ENCODE peak calls at places on chromosome 18, in nine cellular contexts. B is A549, P is HCT116, Q is Panc1, C is K562, R is HepG2, O is SK-N-SH, E is HL-60, J is GM12878. L is an unnamed sample.

GRCh38 chr18:40911041-40911440 is 1044.0 kb upstream of the PIK3C3 start:
- DNase-seq in Q (no peak), C (no peak), R (no peak), J (no peak), P (no peak), O (no peak), E (no peak), B (no peak), L (no peak)

GRCh38 chr18:43271593-43272432 is 5.5 kb downstream of the SYT4 start:
- DNase-seq in P (peak), Q (peak), E (peak), R (peak), B (peak), C (peak), O (peak), J (no peak), L (peak)

GRCh38 chr18:57249109-57249508 is 102.2 kb downstream of the BOD1L2 start:
- DNase-seq in B (no peak), J (no peak), E (no peak), O (no peak), R (no peak), P (no peak), Q (no peak), C (no peak), L (no peak)

GRCh38 chr18:79332601-79333000 is 63.1 kb upstream of the NFATC1 start:
- DNase-seq in P (no peak), R (no peak), C (no peak), O (no peak), E (no peak), B (no peak), Q (no peak), J (no peak), L (peak)

GRCh38 chr18:31399336-31400032 is 22.9 kb downstream of the DSG4 start:
- DNase-seq in O (no peak), E (peak), C (no peak), Q (no peak), P (peak), J (no peak), B (no peak), R (peak), L (no peak)

GRCh38 chr18:55432307-55433040 is 155.5 kb downstream of the TCF4 start:
- DNase-seq in E (no peak), J (no peak), P (no peak), Q (no peak), O (no peak), R (no peak), B (no peak), C (peak), L (no peak)

GRCh38 chr18:46071615-46071893 is 506 bp downstream of the PSTPIP2 start:
- DNase-seq in O (no peak), P (no peak), R (no peak), Q (no peak), J (no peak), E (peak), B (no peak), C (no peak), L (peak)

GRCh38 chr18:44691148-44691925 is 10.6 kb downstream of the SETBP1 start:
- DNase-seq in R (no peak), Q (no peak), J (no peak), B (no peak), C (no peak), O (no peak), P (no peak), E (no peak), L (no peak)

GRCh38 chr18:74456409-74457042 is 582 bp downstream of the DIPK1C start:
- DNase-seq in R (no peak), Q (no peak), B (no peak), J (no peak), P (no peak), O (no peak), E (no peak), C (no peak), L (peak)

GRCh38 chr18:46310258-46310657 is 206.1 kb downstream of the HAUS1 start:
- DNase-seq in O (no peak), B (no peak), R (no peak), J (no peak), P (no peak), Q (no peak), C (no peak), E (no peak), L (no peak)

GRCh38 chr18:48163184-48164095 is 233.0 kb upstream of the SMAD2 start:
- DNase-seq in B (no peak), E (no peak), J (no peak), P (no peak), O (no peak), Q (no peak), R (no peak), C (no peak), L (no peak)

GRCh38 chr18:48079885-48080284 is 149.4 kb upstream of the SMAD2 start:
- DNase-seq in R (no peak), O (no peak), E (no peak), C (no peak), J (no peak), P (no peak), Q (no peak), B (no peak), L (no peak)

GRCh38 chr18:68147728-68148127 is 567.2 kb downstream of the TMX3 start:
- DNase-seq in Q (no peak), O (no peak), J (no peak), R (no peak), P (no peak), B (no peak), C (no peak), E (no peak), L (no peak)

GRCh38 chr18:73768043-73768442 is 379.6 kb downstream of the FBXO15 start:
- DNase-seq in B (no peak), J (no peak), C (no peak), R (no peak), P (no peak), E (peak), O (no peak), Q (no peak), L (no peak)

GRCh38 chr18:35604369-35604768 is 22.8 kb downstream of the GALNT1 start:
- DNase-seq in O (no peak), Q (no peak), R (no peak), C (no peak), J (no peak), B (no peak), P (no peak), E (no peak), L (no peak)

GRCh38 chr18:13398631-13399030 is 180.1 kb downstream of the LDLRAD4 start:
- DNase-seq in J (no peak), Q (no peak), C (no peak), R (no peak), P (no peak), E (no peak), B (no peak), O (no peak), L (no peak)

GRCh38 chr18:35862115-35862640 is 110.3 kb upstream of the RMP24 start:
- DNase-seq in E (peak), J (no peak), B (no peak), P (no peak), O (no peak), Q (no peak), R (no peak), C (no peak), L (peak)

GRCh38 chr18:73431620-73432019 is 563.8 kb upstream of the NETO1 start:
- DNase-seq in Q (no peak), E (no peak), P (no peak), C (no peak), O (no peak), R (no peak), B (no peak), J (no peak), L (peak)

GRCh38 chr18:48804856-48805610 is 145.7 kb downstream of the SMAD7 start:
- DNase-seq in C (no peak), B (no peak), Q (no peak), O (no peak), P (no peak), E (no peak), R (no peak), J (no peak), L (no peak)

GRCh38 chr18:35282353-35282752 is 7.7 kb downstream of the ZSCAN30 start:
- DNase-seq in J (no peak), E (no peak), C (no peak), P (no peak), R (peak), Q (peak), B (no peak), O (no peak), L (no peak)

GRCh38 chr18:10228380-10228779 is 226.1 kb upstream of the APCDD1 start:
- DNase-seq in Q (no peak), J (no peak), B (no peak), O (no peak), R (no peak), E (no peak), C (no peak), P (no peak), L (no peak)

GRCh38 chr18:74116628-74117554 is 30.7 kb downstream of the FBXO15 start:
- DNase-seq in Q (peak), C (no peak), R (peak), E (peak), P (peak), J (no peak), O (no peak), B (peak), L (peak)

GRCh38 chr18:9826666-9827065 is 59.1 kb upstream of the TXNDC2 start:
- DNase-seq in E (no peak), O (no peak), J (no peak), P (no peak), R (no peak), B (no peak), C (no peak), Q (no peak), L (no peak)

GRCh38 chr18:73270919-73271318 is 403.1 kb upstream of the NETO1 start:
- DNase-seq in P (no peak), C (no peak), J (no peak), E (no peak), Q (no peak), B (peak), R (no peak), O (no peak), L (no peak)

DNA sequence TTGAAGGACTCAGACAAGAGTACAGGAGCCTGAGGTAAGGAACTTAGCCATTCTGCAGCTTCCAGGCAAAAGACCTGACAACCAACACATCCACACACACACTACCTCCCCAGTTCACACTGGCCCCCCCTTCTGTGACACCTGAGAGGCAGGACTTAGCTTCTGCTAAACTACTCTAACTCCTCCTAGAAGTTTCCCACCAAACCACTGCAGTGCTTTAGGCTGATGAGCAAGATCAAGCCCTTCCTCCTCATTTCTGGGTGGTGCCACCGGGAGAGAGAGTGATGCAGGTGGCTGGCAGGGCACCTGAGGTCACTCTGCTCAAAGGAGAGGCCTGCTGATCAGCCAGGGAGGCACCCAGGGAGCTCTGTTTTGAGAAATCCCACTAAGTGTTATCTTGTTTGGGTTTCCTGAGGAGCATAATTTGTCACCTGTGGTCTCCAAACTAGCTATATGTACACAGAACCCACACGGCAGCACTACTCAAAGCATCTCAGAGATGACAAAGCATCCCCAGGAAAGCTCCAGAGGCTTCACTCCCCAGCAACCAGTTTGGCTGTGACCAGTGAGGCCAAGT is 188.4 kb downstream of the MYO5B start:
- DNase-seq in C (no peak), Q (no peak), E (no peak), B (no peak), R (no peak), P (no peak), O (no peak), J (no peak), L (no peak)
- TF ChIP-seq REST in C (no peak), Q (no peak), E (no peak), B (no peak), R (no peak), P (no peak), O (no peak), J (no peak), L (no peak)

DNA sequence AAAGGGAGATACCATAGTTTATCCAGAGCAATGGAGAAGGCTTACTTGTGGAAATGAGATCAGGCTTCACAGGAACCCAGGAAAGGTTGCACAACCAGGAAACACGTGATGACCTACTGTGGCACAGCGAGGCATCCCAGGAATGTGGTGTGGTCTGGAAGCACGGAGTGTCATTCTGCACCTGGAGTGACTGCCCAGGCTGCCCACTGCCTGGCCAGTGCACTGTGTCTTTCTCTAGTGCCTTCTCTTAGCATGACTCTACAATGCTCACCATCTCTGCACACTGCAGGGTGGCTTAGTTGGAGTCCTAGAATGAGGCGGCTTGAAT is 48.9 kb downstream of the CHST9 start:
- DNase-seq in J (no peak), C (no peak), E (no peak), P (no peak), R (peak), B (peak), Q (no peak), O (no peak), L (peak)
- TF ChIP-seq REST in J (no peak), C (no peak), E (no peak), P (no peak), R (no peak), B (no peak), Q (no peak), O (no peak), L (no peak)

DNA sequence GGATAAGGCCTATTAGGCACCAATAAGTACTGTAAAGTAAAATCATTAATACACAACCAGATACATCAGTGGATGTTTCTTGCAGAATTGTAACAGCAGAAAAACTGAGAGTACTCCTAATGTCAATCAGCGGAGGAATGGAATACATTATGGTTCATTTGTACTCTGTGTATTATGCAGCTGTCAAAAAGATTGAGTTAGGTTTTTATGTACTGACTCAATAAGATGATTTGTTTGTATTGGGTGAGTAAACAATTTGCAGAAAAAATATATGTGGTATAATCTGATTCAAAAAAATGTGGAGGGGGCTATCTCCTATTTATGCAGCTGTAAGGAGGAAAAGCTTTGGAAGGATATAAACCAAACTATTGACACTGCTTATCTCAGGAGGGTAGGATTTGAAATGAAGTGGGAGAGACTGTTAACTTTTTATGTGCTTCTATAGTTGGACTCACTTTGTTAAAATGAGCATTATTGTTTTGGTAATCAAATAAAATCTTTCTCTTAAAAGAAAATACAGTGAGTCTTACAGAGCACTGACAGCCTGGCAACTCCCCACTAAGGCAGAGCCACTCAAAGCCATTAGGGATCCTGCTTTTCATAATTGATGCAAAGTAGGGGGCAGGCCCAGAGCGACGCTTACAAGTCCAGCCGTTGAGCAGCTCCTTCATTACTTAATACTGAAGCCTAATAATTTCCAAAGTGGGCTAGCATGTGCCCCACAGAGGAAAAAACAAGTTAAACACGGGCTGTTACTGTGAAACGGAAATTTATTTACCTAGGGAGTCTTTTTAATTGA is 168.8 kb downstream of the PHLPP1 start:
- DNase-seq in B (no peak), P (no peak), C (no peak), J (no peak), O (no peak), E (no peak), R (no peak), Q (no peak), L (peak)
- TF ChIP-seq REST in B (no peak), P (no peak), C (no peak), J (no peak), O (no peak), E (no peak), R (no peak), Q (no peak), L (no peak)

GRCh38 chr18:3544537-3544936 is 94.6 kb downstream of the TGIF1 start:
- DNase-seq in C (no peak), R (no peak), B (no peak), E (no peak), O (no peak), J (no peak), P (no peak), Q (no peak), L (no peak)
- TF ChIP-seq REST in C (no peak), R (no peak), B (no peak), E (no peak), O (no peak), J (no peak), P (no peak), Q (no peak), L (no peak)

GRCh38 chr18:26710460-26711096 is 154.9 kb downstream of the AQP4 start:
- DNase-seq in R (no peak), Q (no peak), E (peak), B (no peak), P (no peak), J (peak), O (no peak), C (no peak), L (no peak)
- TF ChIP-seq REST in R (no peak), Q (no peak), E (no peak), B (no peak), P (no peak), J (no peak), O (no peak), C (no peak), L (no peak)

GRCh38 chr18:23134780-23135678 is at the start of gene CABLES1:
- DNase-seq in R (peak), Q (no peak), E (peak), B (peak), O (peak), J (no peak), P (no peak), C (no peak), L (peak)

GRCh38 chr18:23137093-23137640 is 1.9 kb downstream of the CABLES1 start:
- DNase-seq in Q (no peak), R (no peak), J (no peak), E (peak), C (no peak), O (no peak), B (no peak), P (no peak), L (peak)

GRCh38 chr18:23135679-23136325 is 517 bp downstream of the CABLES1 start:
- DNase-seq in R (no peak), B (no peak), E (peak), O (peak), P (no peak), J (no peak), C (no peak), Q (no peak), L (peak)

GRCh38 chr18:23137788-23138216 is 2.5 kb downstream of the CABLES1 start:
- DNase-seq in Q (no peak), R (no peak), O (no peak), C (no peak), P (no peak), J (no peak), B (no peak), E (no peak), L (no peak)

GRCh38 chr18:23136326-23137092 is 1.2 kb downstream of the CABLES1 start:
- DNase-seq in O (peak), C (no peak), B (no peak), E (peak), J (no peak), Q (no peak), R (no peak), P (no peak), L (peak)
- TF ChIP-seq REST in O (no peak), C (no peak), B (no peak), E (peak), J (no peak), Q (no peak), R (no peak), P (no peak), L (no peak)